ENCODE peak calls at places on chromosomes 2 and 18, in nine cellular contexts. G, C, B, F, S, T, R, M and E are unnamed samples.

GRCh38 chr2:14342313-14342712 is 290.2 kb upstream of the LRATD1 start:
- DNase-seq in C (no peak), M (no peak), T (no peak), F (no peak), R (no peak), S (no peak), G (no peak), B (no peak), E (no peak)

GRCh38 chr2:86368181-86368824 is 30.9 kb upstream of the REEP1 start:
- DNase-seq in R (peak; percentile 31), F (peak; percentile 37), B (peak; percentile 24), T (peak; percentile 66), C (no peak), G (no peak), S (peak; percentile 49), M (peak; percentile 79), E (peak; percentile 48)

GRCh38 chr2:9021563-9022211 is 18.2 kb upstream of the MBOAT2 start:
- DNase-seq in M (no peak), T (no peak), G (no peak), F (no peak), B (no peak), S (no peak), R (no peak), C (no peak), E (no peak)

GRCh38 chr2:80238692-80239469 is 65.7 kb downstream of the LRRTM1 start:
- DNase-seq in F (no peak), T (no peak), G (no peak), R (peak; percentile 41), C (no peak), M (peak; percentile 43), S (no peak), B (peak; percentile 10), E (peak; percentile 37)

GRCh38 chr2:63488118-63488713 is 100.1 kb downstream of the WDPCP start:
- DNase-seq in S (no peak), M (no peak), R (no peak), C (no peak), B (peak; percentile 44), G (no peak), F (no peak), T (no peak), E (peak; percentile 47)

GRCh38 chr2:241803387-241804325 is 5.3 kb upstream of the NEU4 start:
- DNase-seq in R (no peak), S (no peak), T (peak; percentile 67), G (no peak), B (peak; percentile 54), C (no peak), F (no peak), M (peak; percentile 51), E (peak; percentile 76)

GRCh38 chr2:95348609-95349567 is 51.7 kb downstream of the KCNIP3 start:
- DNase-seq in C (no peak), G (no peak), R (peak; percentile 22), B (no peak), S (no peak), F (peak; percentile 24), M (peak; percentile 25), T (peak; percentile 40), E (no peak)

GRCh38 chr2:17615728-17616351 is 75.3 kb downstream of the VSNL1 start:
- DNase-seq in B (no peak), S (no peak), C (no peak), M (no peak), F (no peak), T (no peak), G (peak; percentile 38), R (no peak), E (no peak)

GRCh38 chr2:195049372-195050031 is 607.5 kb upstream of the SLC39A10 start:
- DNase-seq in T (no peak), G (no peak), S (no peak), F (no peak), R (no peak), B (no peak), C (no peak), M (no peak), E (no peak)

GRCh38 chr18:58609536-58609993 is 19.3 kb downstream of the ALPK2 start:
- DNase-seq in T (no peak), F (no peak), S (no peak), B (no peak), G (no peak), C (no peak), M (no peak), R (no peak), E (peak; percentile 25)

GRCh38 chr2:216635171-216635570 is 2.0 kb downstream of the IGFBP2 start:
- DNase-seq in M (no peak), F (no peak), T (no peak), R (no peak), B (peak; percentile 60), G (no peak), C (no peak), S (no peak), E (peak; percentile 43)

GRCh38 chr2:216083464-216084279 is 2.0 kb downstream of the TMEM169 start:
- DNase-seq in B (peak; percentile 32), C (no peak), T (no peak), R (no peak), G (peak; percentile 63), F (no peak), M (peak; percentile 50), S (no peak), E (peak; percentile 30)

GRCh38 chr2:64225491-64225890 is 81.3 kb upstream of the PELI1 start:
- DNase-seq in R (no peak), M (no peak), F (no peak), S (no peak), G (no peak), C (no peak), T (no peak), B (no peak), E (peak; percentile 45)

GRCh38 chr2:168660859-168661258 is 141.6 kb upstream of the NOSTRIN start:
- DNase-seq in B (no peak), G (no peak), M (no peak), R (no peak), F (peak; percentile 33), T (no peak), C (no peak), S (no peak), E (no peak)

GRCh38 chr18:67243799-67244587 is 272.5 kb downstream of the DSEL start:
- DNase-seq in B (no peak), M (no peak), R (no peak), G (no peak), T (no peak), F (no peak), C (no peak), S (no peak), E (no peak)

GRCh38 chr2:29238497-29238896 is 123.3 kb downstream of the CLIP4 start:
- DNase-seq in C (no peak), M (peak; percentile 75), S (no peak), G (no peak), B (peak; percentile 19), R (no peak), T (peak; percentile 15), F (no peak), E (peak; percentile 17)

GRCh38 chr2:30798536-30798991 is 8.7 kb downstream of the CAPN13 start:
- DNase-seq in M (no peak), B (no peak), T (no peak), R (no peak), C (no peak), G (no peak), F (no peak), S (no peak), E (peak; percentile 14)

GRCh38 chr18:48693625-48694262 is 154.9 kb downstream of the CTIF start:
- DNase-seq in T (peak; percentile 13), M (no peak), S (no peak), G (no peak), R (no peak), F (no peak), B (no peak), C (no peak), E (no peak)

DNA sequence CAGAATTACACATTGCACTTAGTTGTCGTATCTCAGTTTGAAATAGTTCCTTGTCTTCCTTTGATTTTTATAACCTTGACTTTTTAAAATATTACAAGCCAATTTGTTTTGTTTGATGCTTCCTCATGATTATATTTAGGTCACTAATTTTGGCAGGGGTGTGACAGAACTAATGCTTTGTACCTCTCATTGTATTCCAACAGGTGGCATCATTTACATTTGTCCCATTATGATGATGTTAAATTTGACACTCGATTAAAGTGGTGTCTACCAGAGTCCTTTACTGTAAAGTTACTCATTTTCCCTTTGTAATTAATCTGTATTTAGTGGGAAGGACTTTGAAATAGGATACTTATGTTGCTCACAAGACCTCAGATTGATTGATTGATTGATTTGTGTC is 21.5 kb upstream of the MFSD2B start:
- DNase-seq in S (no peak), T (no peak), G (no peak), F (no peak), C (no peak), B (no peak), R (no peak), M (no peak), E (no peak)
- TF ChIP-seq CTCF in S (no peak), T (peak; percentile 50), G (peak; percentile 30), F (no peak), C (no peak), B (peak; percentile 47), R (no peak), M (peak; percentile 33), E (peak; percentile 48)

GRCh38 chr2:33420726-33421125 is 55.7 kb upstream of the RASGRP3 start:
- DNase-seq in S (no peak), M (no peak), T (no peak), F (no peak), B (no peak), C (no peak), G (no peak), R (no peak), E (no peak)

GRCh38 chr2:33425156-33425555 is 51.3 kb upstream of the RASGRP3 start:
- DNase-seq in G (no peak), S (no peak), C (no peak), M (no peak), B (no peak), F (no peak), R (no peak), T (no peak), E (no peak)

GRCh38 chr2:33421820-33422219 is 54.6 kb upstream of the RASGRP3 start:
- DNase-seq in B (no peak), S (no peak), C (no peak), R (no peak), T (no peak), G (no peak), M (no peak), F (no peak), E (no peak)

GRCh38 chr2:33417093-33417492 is 59.4 kb upstream of the RASGRP3 start:
- DNase-seq in R (no peak), B (no peak), G (no peak), T (no peak), C (no peak), S (no peak), F (no peak), M (no peak), E (no peak)

GRCh38 chr2:33419548-33420255 is 56.7 kb upstream of the RASGRP3 start:
- DNase-seq in S (no peak), G (no peak), F (no peak), R (no peak), T (no peak), M (no peak), C (no peak), B (no peak), E (no peak)
- TF ChIP-seq CTCF in S (no peak), G (no peak), F (no peak), R (no peak), T (no peak), M (peak; percentile 35), C (no peak), B (no peak), E (no peak)

GRCh38 chr2:46643493-46643892 is 164.1 kb downstream of the TMEM247 start:
- DNase-seq in S (no peak), B (no peak), F (no peak), T (no peak), M (no peak), G (no peak), R (no peak), C (no peak), E (peak; percentile 28)
- TF ChIP-seq CTCF in S (no peak), B (peak; percentile 26), F (no peak), T (no peak), M (peak; percentile 30), G (no peak), R (no peak), C (no peak), E (no peak)

GRCh38 chr18:63022429-63023022 is 297.0 kb downstream of the BCL2 start:
- DNase-seq in B (peak; percentile 33), S (no peak), F (no peak), G (no peak), C (no peak), M (peak; percentile 76), T (no peak), R (no peak), E (peak; percentile 24)
- TF ChIP-seq CTCF in B (peak; percentile 65), S (peak; percentile 64), F (no peak), G (peak; percentile 53), C (no peak), M (peak; percentile 90), T (peak; percentile 3), R (peak; percentile 4), E (peak; percentile 55)